ENCODE peak calls at places on chromosomes 13 and 19, in nine cellular contexts. V is astrocyte of the cerebellum; B is activated naive CD8-positive, alpha-beta T cell treated with anti-CD3 and anti-CD28 coated beads, Interleukin-2, amount 50 U/mL, for 24 hours; W is iris pigment epithelial cell; T is IMR-90; F is NCI-H1092 treated with DMSO at 0.1 percent for 48 hours; N is LoVo; Z is amygdala; J is psoas muscle. H is an unnamed sample.

GRCh38 chr13:49641810-49642291 is 13.5 kb downstream of the ARL11 start:
- DNase-seq in F (no peak), Z (no peak), W (peak; percentile 94), N (no peak), V (no peak), T (peak; percentile 88), B (no peak), J (peak; percentile 45), H (no peak)

GRCh38 chr19:19439083-19439482 is 33.6 kb downstream of the GATAD2A start:
- DNase-seq in T (no peak), B (no peak), N (no peak), F (no peak), V (no peak), W (no peak), Z (no peak), J (no peak), H (no peak)

GRCh38 chr19:4717191-4717965 is 6.3 kb downstream of the DPP9 start:
- DNase-seq in T (peak; percentile 70), Z (no peak), F (no peak), B (no peak), W (peak; percentile 97), V (no peak), N (no peak), J (no peak), H (no peak)

GRCh38 chr19:48745208-48745995 is 1.3 kb downstream of the IZUMO1 start:
- DNase-seq in V (peak; percentile 23), W (peak; percentile 76), N (peak; percentile 53), B (peak; percentile 59), T (peak; percentile 57), F (peak; percentile 11), Z (peak; percentile 37), J (peak; percentile 56), H (peak; percentile 78)

GRCh38 chr13:78934336-78934735 is 275.4 kb upstream of the OBI1 start:
- DNase-seq in B (no peak), W (no peak), N (no peak), F (no peak), T (no peak), V (no peak), Z (no peak), J (no peak), H (no peak)

GRCh38 chr13:101623469-101624209 is 171.2 kb downstream of the ITGBL1 start:
- DNase-seq in Z (no peak), F (peak; percentile 19), W (peak; percentile 63), N (no peak), V (no peak), B (no peak), J (no peak), T (peak; percentile 24), H (no peak)

GRCh38 chr13:72696590-72696989 is 30.8 kb downstream of the MZT1 start:
- DNase-seq in J (no peak), N (no peak), V (peak; percentile 26), Z (no peak), F (peak; percentile 13), B (no peak), W (peak; percentile 22), T (peak; percentile 10), H (no peak)

GRCh38 chr19:33047422-33047821 is 17.3 kb downstream of the RHPN2 start:
- DNase-seq in J (no peak), N (peak; percentile 97), V (no peak), B (no peak), F (no peak), W (no peak), T (no peak), Z (no peak), H (no peak)

GRCh38 chr13:95870421-95870820 is 182.8 kb downstream of the UGGT2 start:
- DNase-seq in V (no peak), W (no peak), Z (no peak), F (no peak), N (no peak), J (no peak), T (no peak), B (no peak), H (no peak)

GRCh38 chr19:13060233-13060963 is 42.3 kb downstream of the LYL1 start:
- DNase-seq in T (no peak), W (no peak), B (no peak), V (no peak), F (no peak), Z (no peak), N (peak; percentile 20), J (no peak), H (no peak)

GRCh38 chr19:13887529-13887928 is 10.6 kb downstream of the NANOS3 start:
- DNase-seq in Z (no peak), B (no peak), W (peak; percentile 35), F (no peak), N (no peak), J (no peak), T (peak; percentile 15), V (no peak), H (no peak)

GRCh38 chr13:51726446-51727185 is 77.3 kb downstream of the DHRS12 start:
- DNase-seq in N (no peak), F (no peak), Z (no peak), T (peak; percentile 90), J (no peak), B (no peak), V (peak; percentile 48), W (peak; percentile 82), H (no peak)

GRCh38 chr13:45102136-45102802 is 18.0 kb upstream of the GTF2F2 start:
- DNase-seq in B (no peak), W (no peak), N (no peak), Z (no peak), J (no peak), F (no peak), T (peak; percentile 55), V (no peak), H (peak; percentile 48)

GRCh38 chr13:59276436-59276835 is 887.3 kb downstream of the DIAPH3 start:
- DNase-seq in F (no peak), B (no peak), N (no peak), V (no peak), Z (no peak), J (no peak), W (peak; percentile 28), T (peak; percentile 29), H (no peak)

GRCh38 chr19:3919793-3920192 is 13.1 kb upstream of the NMRK2 start:
- DNase-seq in W (no peak), T (no peak), B (no peak), Z (no peak), N (no peak), V (no peak), J (no peak), F (no peak), H (no peak)

GRCh38 chr13:110944121-110944967 is 29.5 kb upstream of the ANKRD10 start:
- DNase-seq in F (peak; percentile 76), Z (no peak), N (peak; percentile 40), J (no peak), B (no peak), T (peak; percentile 69), V (peak; percentile 29), W (peak; percentile 75), H (no peak)

GRCh38 chr13:33207616-33207964 is 78.0 kb downstream of the STARD13 start:
- DNase-seq in T (peak; percentile 98), F (no peak), V (no peak), B (no peak), J (peak; percentile 17), N (no peak), Z (no peak), W (peak; percentile 96), H (no peak)

GRCh38 chr13:109785141-109785891 is 1.1 kb downstream of the IRS2 start:
- DNase-seq in B (peak; percentile 44), N (peak; percentile 8), W (peak; percentile 84), Z (no peak), V (no peak), F (peak; percentile 71), T (peak; percentile 57), J (peak; percentile 45), H (peak; percentile 65)

GRCh38 chr13:28493740-28494536 is 990 bp downstream of the FLT1 start:
- DNase-seq in B (peak; percentile 9), Z (no peak), N (no peak), T (no peak), J (no peak), F (no peak), V (no peak), W (peak; percentile 31), H (no peak)

GRCh38 chr19:41746593-41747227 is 8.6 kb upstream of the CEACAM6 start:
- DNase-seq in W (peak; percentile 60), J (no peak), V (peak; percentile 2), T (peak; percentile 39), Z (no peak), N (peak; percentile 86), F (peak; percentile 84), B (peak; percentile 61), H (peak; percentile 29)

GRCh38 chr13:25429466-25429865 is 57.7 kb downstream of the ATP8A2 start:
- DNase-seq in B (no peak), F (no peak), T (no peak), J (no peak), V (no peak), N (no peak), Z (no peak), W (no peak), H (no peak)

GRCh38 chr19:16944626-16945363 is 56.0 kb downstream of the F2RL3 start:
- DNase-seq in V (no peak), J (no peak), N (no peak), T (no peak), W (no peak), F (no peak), B (no peak), Z (no peak), H (peak; percentile 48)

H was measured in dorsolateral prefrontal cortex.